ENCODE peak calls at places on chromosomes 6 and 20, in six cellular contexts. I is transverse colon, U is OCI-LY7, M is tibial nerve, Y is mesendoderm, N is HepG2. K is an unnamed sample. For H3K4me1 and H3K36me3, the result is how much of the 10 kb centered on the place peaks cover.

GRCh38 chr20:48630342-48631075 is 197.3 kb downstream of the PREX1 start:
- DNase-seq in I (no peak), U (no peak), M (no peak), Y (peak), N (no peak), K (no peak)

GRCh38 chr20:58944610-58945009 is 36.4 kb upstream of the NELFCD start:
- DNase-seq in I (no peak), U (no peak), M (no peak), Y (peak), N (no peak), K (no peak)

GRCh38 chr6:102812242-102812641 is 1418.7 kb downstream of the GRIK2 start:
- DNase-seq in I (no peak), U (no peak), M (no peak), Y (no peak), N (no peak), K (no peak)

GRCh38 chr6:57265755-57266221 is 43.7 kb upstream of the RAB23 start:
- DNase-seq in I (no peak), U (no peak), M (no peak), Y (no peak), N (no peak), K (peak)

GRCh38 chr20:9574182-9574581 is 59.8 kb downstream of the LAMP5 start:
- DNase-seq in I (no peak), U (no peak), M (no peak), Y (peak), N (no peak), K (no peak)

GRCh38 chr20:62232764-62233645 is 5.3 kb upstream of the OSBPL2 start:
- DNase-seq in I (no peak), U (no peak), M (no peak), Y (no peak), N (no peak), K (no peak)

GRCh38 chr20:62628691-62629090 is 13.6 kb upstream of the SLCO4A1 start:
- DNase-seq in I (no peak), U (no peak), M (no peak), Y (peak), N (no peak), K (no peak)

GRCh38 chr6:151485616-151486015 is 8.2 kb upstream of the CCDC170 start:
- DNase-seq in I (no peak), U (no peak), M (no peak), Y (no peak), N (no peak), K (peak)

GRCh38 chr6:125792172-125792571 is 1.4 kb downstream of the NCOA7 start:
- DNase-seq in I (no peak), U (no peak), M (no peak), Y (no peak), N (no peak), K (no peak)

GRCh38 chr6:13952101-13952500 is 27.3 kb downstream of the RNF182 start:
- DNase-seq in I (no peak), U (no peak), M (no peak), Y (no peak), N (no peak), K (no peak)

GRCh38 chr6:36677753-36678487 is 594 bp upstream of the CDKN1A start:
- DNase-seq in I (no peak), U (no peak), M (no peak), Y (no peak), N (peak), K (no peak)

GRCh38 chr20:47031821-47032220 is 137.2 kb downstream of the EYA2 start:
- DNase-seq in I (no peak), U (no peak), M (no peak), Y (no peak), N (no peak), K (no peak)

GRCh38 chr6:4693566-4693965 is 82.6 kb upstream of the CDYL start:
- DNase-seq in I (no peak), U (no peak), M (no peak), Y (no peak), N (no peak), K (no peak)

GRCh38 chr6:30678964-30679726 is 6.3 kb upstream of the DHX16 start:
- DNase-seq in I (peak), U (peak), M (peak), Y (peak), N (peak), K (peak)
- H3K4me1 ChIP-seq in I (under half), U (under half), M (half or more), Y (under half), N (under half), K (under half)

GRCh38 chr6:7758456-7758855 is 32.6 kb downstream of the BMP6 start:
- DNase-seq in I (no peak), U (no peak), M (no peak), Y (no peak), N (no peak), K (peak)
- H3K36me3 ChIP-seq in I (under half), U (under half), M (under half), Y (under half), N (under half), K (under half)

DNA sequence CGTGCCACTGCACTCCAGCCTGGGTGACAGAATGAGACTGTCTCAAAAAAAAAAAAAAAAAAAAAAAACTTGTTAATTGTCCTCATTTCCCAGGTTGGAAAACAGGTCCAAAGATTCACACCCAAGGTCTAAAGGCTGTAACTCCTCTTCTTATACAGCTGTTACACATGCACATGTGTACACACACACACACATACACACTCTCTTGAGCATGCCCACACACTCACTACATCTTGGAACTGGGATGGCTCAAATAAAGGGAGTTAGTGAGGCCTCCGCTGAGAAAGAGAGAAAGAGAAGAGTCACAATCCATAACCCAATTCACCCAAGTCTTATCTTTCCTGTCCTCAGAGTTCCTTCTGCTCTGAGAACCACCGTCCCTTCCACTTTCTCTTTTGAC is 3.0 kb upstream of the HLA-DMB start:
- DNase-seq in I (no peak), U (no peak), M (no peak), Y (no peak), N (no peak), K (no peak)
- H3K4me1 ChIP-seq in I (under half), U (half or more), M (under half), Y (under half), N (under half), K (under half)

GRCh38 chr20:17949899-17950298 is 18.7 kb downstream of the SNX5 start:
- DNase-seq in I (no peak), U (no peak), M (no peak), Y (no peak), N (no peak), K (no peak)
- H3K36me3 ChIP-seq in I (half or more), U (half or more), M (half or more), Y (under half), N (half or more), K (under half)

DNA sequence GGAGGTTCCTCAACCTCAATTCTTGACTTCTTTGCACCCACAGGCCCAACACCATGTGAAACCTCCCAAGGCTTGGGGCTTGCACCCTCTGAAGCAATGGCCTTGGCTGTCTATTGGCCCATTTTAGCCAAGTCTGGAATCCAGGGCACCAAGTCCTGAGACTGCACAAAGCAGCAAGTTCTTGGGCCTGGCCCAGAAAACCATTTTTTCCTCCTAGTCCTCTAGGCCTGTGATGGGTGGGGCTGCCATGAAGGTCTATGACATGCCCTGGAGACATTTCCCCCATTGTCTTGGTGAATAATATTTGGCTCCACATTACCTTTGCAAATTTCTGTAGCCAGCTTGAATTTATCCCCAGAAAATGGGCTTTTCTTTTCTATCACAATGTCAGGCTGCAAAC is 849.6 kb upstream of the MANEA start:
- DNase-seq in I (no peak), U (no peak), M (no peak), Y (peak), N (no peak), K (no peak)
- H3K4me1 ChIP-seq in I (under half), U (under half), M (under half), Y (under half), N (under half), K (under half)

GRCh38 chr6:70879496-70879895 is 77.4 kb downstream of the B3GAT2 start:
- DNase-seq in I (no peak), U (no peak), M (no peak), Y (no peak), N (no peak), K (no peak)
- H3K36me3 ChIP-seq in I (under half), U (under half), M (under half), Y (under half), N (under half), K (under half)

DNA sequence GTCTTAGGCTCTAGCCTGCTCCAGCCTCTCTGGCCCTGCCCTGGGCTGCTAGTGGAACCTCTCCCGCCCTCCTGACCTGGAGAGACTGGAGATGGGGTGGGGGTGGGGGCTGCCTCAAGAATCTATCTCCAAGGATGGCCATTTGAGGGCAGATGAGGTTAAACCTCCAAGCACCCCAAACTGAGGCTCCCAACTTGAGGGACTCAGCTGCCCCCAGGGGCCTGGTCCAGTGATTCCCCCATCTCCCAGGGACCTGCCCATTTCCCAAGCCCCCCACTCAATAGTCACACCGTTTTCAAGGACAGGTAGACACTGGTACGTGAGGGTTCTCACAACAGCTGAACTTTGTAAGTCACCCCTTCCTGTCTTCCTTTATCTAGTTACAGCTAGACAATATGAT is 7.1 kb upstream of the BPIFB1 start:
- DNase-seq in I (no peak), U (no peak), M (no peak), Y (no peak), N (no peak), K (no peak)
- H3K4me1 ChIP-seq in I (under half), U (under half), M (under half), Y (under half), N (half or more), K (under half)

GRCh38 chr6:43771210-43771857 is 1.3 kb downstream of the VEGFA start:
- DNase-seq in I (peak), U (peak), M (peak), Y (peak), N (peak), K (no peak)

GRCh38 chr6:43773050-43773956 is 3.3 kb downstream of the VEGFA start:
- DNase-seq in I (peak), U (peak), M (no peak), Y (peak), N (peak), K (peak)

GRCh38 chr6:43770417-43771209 is 602 bp downstream of the VEGFA start:
- DNase-seq in I (peak), U (peak), M (peak), Y (peak), N (peak), K (peak)

GRCh38 chr6:43772571-43773049 is 2.6 kb downstream of the VEGFA start:
- DNase-seq in I (peak), U (peak), M (no peak), Y (peak), N (peak), K (peak)

GRCh38 chr6:43771858-43772570 is 2.0 kb downstream of the VEGFA start:
- DNase-seq in I (peak), U (peak), M (peak), Y (peak), N (peak), K (peak)
- H3K36me3 ChIP-seq in I (under half), U (under half), M (under half), Y (under half), N (under half), K (under half)

GRCh38 chr20:5154543-5154925 is 27.7 kb downstream of the CDS2 start:
- DNase-seq in I (no peak), U (no peak), M (no peak), Y (no peak), N (no peak), K (no peak)
- H3K4me1 ChIP-seq in I (under half), U (under half), M (under half), Y (under half), N (half or more), K (under half)